ENCODE peak calls at places on chromosome 11, in seven cellular contexts. M, A, X, C, E, J and B are unnamed samples.

GRCh38 chr11:46247664-46248063 is 29.8 kb upstream of the CREB3L1 start:
- DNase-seq in E (no peak), X (no peak), M (peak; percentile 58), C (peak; percentile 78), J (peak; percentile 23), A (peak; percentile 34), B (peak; percentile 39)

GRCh38 chr11:45091563-45092392 is 54.7 kb upstream of the PRDM11 start:
- DNase-seq in C (no peak), M (peak; percentile 52), A (no peak), X (no peak), J (no peak), E (peak; percentile 74), B (no peak)

GRCh38 chr11:134027671-134028070 is 41.2 kb upstream of the JAM3 start:
- DNase-seq in X (no peak), M (no peak), E (no peak), A (peak; percentile 42), J (no peak), C (no peak), B (no peak)

GRCh38 chr11:9138612-9139579 is 47.5 kb upstream of the SCUBE2 start:
- DNase-seq in C (peak; percentile 51), A (peak; percentile 12), E (no peak), X (no peak), M (peak; percentile 90), J (peak; percentile 4), B (peak; percentile 54)

GRCh38 chr11:46972821-46973220 is 36.3 kb downstream of the CSTPP1 start:
- DNase-seq in A (no peak), E (no peak), J (no peak), X (no peak), M (no peak), C (no peak), B (no peak)

GRCh38 chr11:104823638-104824037 is 74.6 kb downstream of the CASP12 start:
- DNase-seq in X (no peak), E (no peak), C (no peak), A (peak; percentile 2), J (no peak), M (peak; percentile 11), B (peak; percentile 8)

GRCh38 chr11:69013009-69013951 is at the start of gene MRGPRF:
- DNase-seq in J (no peak), A (no peak), C (peak; percentile 81), M (peak; percentile 77), X (no peak), E (peak; percentile 73), B (peak; percentile 40)

GRCh38 chr11:113377606-113378005 is 10.0 kb upstream of the ANKK1 start:
- DNase-seq in X (no peak), C (no peak), E (no peak), M (peak; percentile 36), J (no peak), A (no peak), B (no peak)

GRCh38 chr11:34331736-34332135 is 26.1 kb downstream of the ABTB2 start:
- DNase-seq in E (no peak), A (no peak), M (no peak), J (no peak), X (no peak), C (no peak), B (no peak)

GRCh38 chr11:2072551-2073261 is 66.5 kb downstream of the IGF2 start:
- DNase-seq in C (no peak), A (no peak), J (no peak), E (peak; percentile 59), M (no peak), X (no peak), B (no peak)

GRCh38 chr11:124961972-124962609 is 8.1 kb downstream of the CCDC15 start:
- DNase-seq in C (peak; percentile 23), J (no peak), A (peak; percentile 71), X (no peak), M (peak; percentile 86), E (no peak), B (peak; percentile 83)

GRCh38 chr11:64969209-64969608 is 2.7 kb downstream of the MAJIN start:
- DNase-seq in C (peak; percentile 45), X (no peak), J (no peak), E (no peak), M (no peak), A (no peak), B (no peak)

GRCh38 chr11:13962562-13963168 is at the start of gene SPON1:
- DNase-seq in A (peak; percentile 49), J (peak; percentile 18), C (peak; percentile 65), E (peak; percentile 79), M (peak; percentile 69), X (no peak), B (no peak)

GRCh38 chr11:64086263-64086938 is 50.7 kb downstream of the FLRT1 start:
- DNase-seq in E (no peak), X (no peak), C (peak; percentile 57), A (no peak), J (no peak), M (no peak), B (peak; percentile 90)

GRCh38 chr11:1862588-1863351 is 9.9 kb downstream of the LSP1 start:
- DNase-seq in E (peak; percentile 73), A (no peak), J (no peak), M (peak; percentile 68), C (no peak), X (no peak), B (peak; percentile 74)

GRCh38 chr11:48261600-48261999 is 2.1 kb upstream of the OR4X1 start:
- DNase-seq in J (no peak), M (no peak), X (no peak), A (no peak), C (no peak), E (no peak), B (no peak)

GRCh38 chr11:86068138-86068861 is 584 bp downstream of the PICALM start:
- DNase-seq in A (peak; percentile 42), X (peak; percentile 24), J (peak; percentile 21), C (peak; percentile 62), M (peak; percentile 59), E (peak; percentile 89), B (no peak)

GRCh38 chr11:31940396-31941037 is 129.4 kb upstream of the PAX6 start:
- DNase-seq in A (no peak), J (no peak), X (no peak), C (no peak), M (peak; percentile 56), E (no peak), B (peak; percentile 53)

GRCh38 chr11:100930185-100930778 is 199.3 kb downstream of the PGR start:
- DNase-seq in A (no peak), E (no peak), M (peak; percentile 80), X (no peak), J (no peak), C (no peak), B (peak; percentile 75)

GRCh38 chr11:36376315-36376887 is 80.3 kb downstream of the PRR5L start:
- DNase-seq in E (peak; percentile 87), M (peak; percentile 81), X (no peak), A (no peak), C (peak; percentile 82), J (no peak), B (peak; percentile 45)

GRCh38 chr11:15839061-15839460 is 517.3 kb downstream of the SOX6 start:
- DNase-seq in M (no peak), A (no peak), C (no peak), X (no peak), E (no peak), J (no peak), B (no peak)

GRCh38 chr11:1041936-1042608 is 5.6 kb upstream of the MUC6 start:
- DNase-seq in M (no peak), J (no peak), C (peak; percentile 69), A (no peak), E (peak; percentile 74), X (no peak), B (no peak)

GRCh38 chr11:36155770-36156485 is 133.3 kb downstream of the COMMD9 start:
- DNase-seq in M (peak; percentile 33), X (no peak), C (no peak), J (no peak), A (no peak), E (no peak), B (no peak)

GRCh38 chr11:66220566-66220935 is 47.9 kb upstream of the RAB1B start:
- DNase-seq in A (no peak), M (no peak), X (no peak), J (no peak), E (no peak), C (no peak), B (no peak)

GRCh38 chr11:1078191-1078601 is 3.5 kb downstream of the MUC2 start:
- DNase-seq in J (no peak), C (no peak), A (no peak), E (peak; percentile 66), X (no peak), M (no peak), B (no peak)

GRCh38 chr11:129394709-129395108 is 19.1 kb downstream of the BARX2 start:
- DNase-seq in X (no peak), E (no peak), M (no peak), J (no peak), A (no peak), C (no peak), B (no peak)